ENCODE peak calls at places on chromosomes 12 and 14, in five cellular contexts. P, L, X, W and T are unnamed samples.
A peak's percentile ranks its signal among the peaks of the same experiment; 100 is the strongest.

GRCh38 chr14:61178226-61179060 is 102.7 kb downstream of the TMEM30B start:
- DNase-seq in P (no peak), L (no peak), X (peak; percentile 97), W (peak; percentile 84), T (peak; percentile 96)

GRCh38 chr14:21476526-21476924 is 234 bp downstream of the RAB2B start:
- DNase-seq in P (no peak), L (peak; percentile 82), X (peak; percentile 70), W (peak; percentile 72), T (peak; percentile 67)

GRCh38 chr12:131011165-131012079 is 57.7 kb downstream of the ADGRD1 start:
- DNase-seq in P (no peak), L (no peak), X (no peak), W (no peak), T (no peak)

GRCh38 chr14:86510503-86510902 is 980.6 kb downstream of the FLRT2 start:
- DNase-seq in P (no peak), L (no peak), X (no peak), W (no peak), T (no peak)

GRCh38 chr14:34649344-34649743 is 19.4 kb upstream of the SNX6 start:
- DNase-seq in P (no peak), L (no peak), X (peak; percentile 92), W (no peak), T (peak; percentile 91)

GRCh38 chr12:25013061-25013460 is 64.2 kb upstream of the BCAT1 start:
- DNase-seq in P (no peak), L (no peak), X (no peak), W (no peak), T (no peak)

GRCh38 chr14:104140463-104141331 is 2.3 kb downstream of the KIF26A start:
- DNase-seq in P (no peak), L (no peak), X (no peak), W (no peak), T (no peak)

GRCh38 chr12:62291888-62292760 is 31.9 kb downstream of the USP15 start:
- DNase-seq in P (peak; percentile 60), L (no peak), X (peak; percentile 25), W (no peak), T (peak; percentile 29)

GRCh38 chr12:111773801-111774551 is 7.2 kb downstream of the ALDH2 start:
- DNase-seq in P (peak; percentile 42), L (no peak), X (peak; percentile 70), W (no peak), T (peak; percentile 81)

GRCh38 chr14:104641753-104642539 is 37.4 kb upstream of the TMEM179 start:
- DNase-seq in P (no peak), L (no peak), X (no peak), W (no peak), T (no peak)

GRCh38 chr14:74476607-74477006 is 16.5 kb downstream of the NPC2 start:
- DNase-seq in P (no peak), L (no peak), X (no peak), W (no peak), T (no peak)

GRCh38 chr12:94832780-94833760 is 170.4 kb downstream of the NDUFA12 start:
- DNase-seq in P (no peak), L (no peak), X (peak; percentile 81), W (no peak), T (no peak)

GRCh38 chr14:98185036-98185435 is 1087.0 kb downstream of the BCL11B start:
- DNase-seq in P (no peak), L (no peak), X (no peak), W (no peak), T (no peak)

GRCh38 chr12:108315486-108316105 is 23.5 kb downstream of the CMKLR1 start:
- DNase-seq in P (peak; percentile 42), L (no peak), X (no peak), W (no peak), T (no peak)

GRCh38 chr14:102351023-102351422 is 11.7 kb downstream of the CINP start:
- DNase-seq in P (no peak), L (no peak), X (no peak), W (no peak), T (no peak)

GRCh38 chr14:85607571-85608219 is 77.8 kb downstream of the FLRT2 start:
- DNase-seq in P (peak; percentile 72), L (no peak), X (peak; percentile 89), W (no peak), T (peak; percentile 57)

GRCh38 chr12:107501681-107502080 is 183.9 kb upstream of the PWP1 start:
- DNase-seq in P (no peak), L (no peak), X (no peak), W (no peak), T (no peak)

GRCh38 chr14:94540031-94540794 is 21.0 kb upstream of the SERPINA4 start:
- DNase-seq in P (no peak), L (no peak), X (peak; percentile 89), W (no peak), T (peak; percentile 40)

GRCh38 chr12:4001031-4001430 is 127.8 kb upstream of the PARP11 start:
- DNase-seq in P (no peak), L (no peak), X (no peak), W (no peak), T (no peak)

GRCh38 chr12:52278931-52279682 is 4.7 kb downstream of the KRT86 start:
- DNase-seq in P (peak; percentile 77), L (peak; percentile 55), X (peak; percentile 81), W (peak; percentile 87), T (peak; percentile 48)